ENCODE peak calls at places on chromosomes 5 and 9, in six cellular contexts. K is endothelial cell; T is CD4-positive, alpha-beta T cell; R is left lung; M is Caco-2; S is heart left ventricle. L is an unnamed sample.

GRCh38 chr9:121778252-121779225 is 127.1 kb downstream of the DAB2IP start:
- DNase-seq in S (peak), K (no peak), R (no peak), M (no peak), T (no peak), L (no peak)

GRCh38 chr9:129270205-129270604 is 92.1 kb upstream of the IER5L start:
- DNase-seq in T (peak), M (no peak), S (no peak), R (no peak), K (no peak), L (no peak)

GRCh38 chr5:43851741-43852140 is 248.8 kb downstream of the NNT start:
- DNase-seq in R (no peak), K (no peak), T (no peak), S (no peak), M (no peak), L (no peak)

GRCh38 chr9:136014147-136014927 is 53.2 kb upstream of the UBAC1 start:
- DNase-seq in R (no peak), M (peak), T (no peak), K (no peak), S (no peak), L (peak)

GRCh38 chr9:130728721-130729120 is 35.1 kb downstream of the EXOSC2 start:
- DNase-seq in K (no peak), M (no peak), T (no peak), R (no peak), S (no peak), L (no peak)

GRCh38 chr9:10130061-10130675 is 482.6 kb downstream of the PTPRD start:
- DNase-seq in M (no peak), R (no peak), S (no peak), K (no peak), T (no peak), L (no peak)

GRCh38 chr9:83509372-83509771 is 28.8 kb downstream of the FRMD3 start:
- DNase-seq in S (no peak), K (no peak), R (no peak), M (no peak), T (no peak), L (no peak)

GRCh38 chr5:143749581-143750204 is 62.3 kb upstream of the HMHB1 start:
- DNase-seq in K (no peak), T (no peak), R (no peak), S (no peak), M (no peak), L (no peak)

GRCh38 chr5:168931638-168932345 is 352.6 kb upstream of the PANK3 start:
- DNase-seq in T (no peak), M (no peak), S (no peak), R (no peak), K (no peak), L (no peak)

GRCh38 chr9:74304598-74304997 is 192.5 kb upstream of the RORB start:
- DNase-seq in T (no peak), M (no peak), K (no peak), R (no peak), S (no peak), L (no peak)

GRCh38 chr5:11400312-11400711 is 503.9 kb downstream of the CTNND2 start:
- DNase-seq in M (no peak), S (no peak), K (no peak), T (no peak), R (no peak), L (no peak)

GRCh38 chr5:76166886-76167576 is 83.8 kb downstream of the SV2C start:
- DNase-seq in T (no peak), M (no peak), K (no peak), S (no peak), R (no peak), L (no peak)

GRCh38 chr9:136707849-136708517 is 4.4 kb upstream of the DIPK1B start:
- DNase-seq in T (no peak), M (no peak), S (no peak), K (no peak), R (no peak), L (no peak)

GRCh38 chr5:130386155-130386554 is 481.9 kb downstream of the CHSY3 start:
- DNase-seq in S (no peak), R (no peak), T (no peak), K (no peak), M (no peak), L (no peak)

GRCh38 chr5:99771296-99771695 is 763.9 kb upstream of the FAM174A start:
- DNase-seq in T (no peak), M (no peak), K (no peak), R (no peak), S (no peak), L (no peak)

GRCh38 chr5:12683249-12683648 is 779.0 kb upstream of the CTNND2 start:
- DNase-seq in R (no peak), M (no peak), T (no peak), S (no peak), K (no peak), L (no peak)

GRCh38 chr5:143153332-143154119 is 250.0 kb downstream of the NR3C1 start:
- DNase-seq in K (no peak), R (no peak), M (no peak), S (peak), T (no peak), L (no peak)

GRCh38 chr5:61882901-61883500 is 423.0 kb upstream of the KIF2A start:
- DNase-seq in S (no peak), M (no peak), K (no peak), T (no peak), R (no peak), L (no peak)

GRCh38 chr5:32299059-32299677 is 13.6 kb downstream of the MTMR12 start:
- DNase-seq in S (no peak), T (no peak), M (no peak), R (no peak), K (no peak), L (no peak)

GRCh38 chr9:92887880-92888338 is 10.1 kb upstream of the ZNF484 start:
- DNase-seq in R (no peak), K (no peak), T (peak), M (no peak), S (no peak), L (no peak)

GRCh38 chr9:124164800-124165199 is 92.9 kb upstream of the NEK6 start:
- DNase-seq in S (no peak), R (no peak), M (no peak), K (no peak), T (no peak), L (no peak)

GRCh38 chr5:104706570-104706969 is 1144.0 kb upstream of the NUDT12 start:
- DNase-seq in S (no peak), K (no peak), R (no peak), T (no peak), M (no peak), L (no peak)

GRCh38 chr9:91978739-91979414 is 28.8 kb upstream of the ROR2 start:
- DNase-seq in R (no peak), K (peak), M (peak), S (no peak), T (no peak), L (no peak)

GRCh38 chr9:70435948-70436347 is 21.5 kb upstream of the KLF9 start:
- DNase-seq in R (no peak), S (no peak), K (no peak), M (no peak), T (no peak), L (no peak)

GRCh38 chr5:159362190-159362589 is 31.9 kb upstream of the IL12B start:
- DNase-seq in S (no peak), T (no peak), K (no peak), M (no peak), R (no peak), L (peak)

GRCh38 chr9:126126012-126126411 is 200.6 kb upstream of the MVB12B start:
- DNase-seq in R (no peak), T (no peak), S (no peak), M (no peak), K (no peak), L (no peak)

GRCh38 chr5:9513825-9514224 is 32.0 kb downstream of the SEMA5A start:
- DNase-seq in M (no peak), T (no peak), R (no peak), S (no peak), K (no peak), L (no peak)
- TF ChIP-seq CTCF in M (peak), T (no peak), R (no peak), S (no peak), K (peak), L (no peak)

DNA sequence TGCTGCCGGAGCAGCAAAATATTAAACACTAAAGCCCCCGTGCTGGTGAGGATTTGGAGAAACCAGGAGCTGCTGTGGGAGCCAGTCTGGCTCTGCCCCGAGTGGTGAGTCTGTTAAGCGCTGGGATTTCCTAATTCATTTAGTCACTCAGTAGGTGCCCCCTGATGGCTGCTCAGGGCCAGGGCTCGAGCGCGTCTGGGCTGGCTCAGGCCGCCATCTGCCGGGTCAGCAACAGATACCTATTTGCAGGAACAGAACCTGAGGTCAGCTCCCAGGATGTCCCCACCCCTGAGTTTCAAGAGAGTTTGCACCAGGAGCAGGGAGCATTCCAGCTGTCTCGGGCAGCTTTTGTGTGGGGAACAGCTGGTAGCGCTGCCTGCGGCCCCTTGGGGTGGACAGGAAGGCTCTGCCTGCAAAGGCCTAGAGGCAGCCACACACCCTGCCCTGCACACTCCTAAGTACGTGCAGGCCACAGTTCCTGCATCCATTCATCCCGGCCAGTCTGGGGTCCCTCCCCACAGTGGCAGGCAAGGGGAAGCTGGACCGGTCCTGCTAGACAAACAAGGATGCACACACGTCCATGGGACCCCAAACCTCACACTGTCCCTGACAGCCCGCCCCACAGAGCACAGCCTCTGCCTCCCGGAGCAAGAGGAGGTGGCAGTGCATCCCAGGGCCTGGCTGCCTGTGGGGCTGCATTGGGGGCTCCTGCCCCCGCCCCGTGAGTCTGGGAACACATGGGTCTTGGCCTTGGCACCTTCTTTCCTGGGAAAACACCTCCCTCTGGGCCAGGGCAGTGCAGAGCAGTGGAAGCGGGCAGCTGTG is 83.7 kb downstream of the ADAMTS2 start:
- DNase-seq in S (peak), M (peak), T (no peak), K (peak), R (no peak), L (no peak)
- TF ChIP-seq CTCF in S (no peak), M (peak), T (no peak), K (no peak), R (no peak), L (no peak)

DNA sequence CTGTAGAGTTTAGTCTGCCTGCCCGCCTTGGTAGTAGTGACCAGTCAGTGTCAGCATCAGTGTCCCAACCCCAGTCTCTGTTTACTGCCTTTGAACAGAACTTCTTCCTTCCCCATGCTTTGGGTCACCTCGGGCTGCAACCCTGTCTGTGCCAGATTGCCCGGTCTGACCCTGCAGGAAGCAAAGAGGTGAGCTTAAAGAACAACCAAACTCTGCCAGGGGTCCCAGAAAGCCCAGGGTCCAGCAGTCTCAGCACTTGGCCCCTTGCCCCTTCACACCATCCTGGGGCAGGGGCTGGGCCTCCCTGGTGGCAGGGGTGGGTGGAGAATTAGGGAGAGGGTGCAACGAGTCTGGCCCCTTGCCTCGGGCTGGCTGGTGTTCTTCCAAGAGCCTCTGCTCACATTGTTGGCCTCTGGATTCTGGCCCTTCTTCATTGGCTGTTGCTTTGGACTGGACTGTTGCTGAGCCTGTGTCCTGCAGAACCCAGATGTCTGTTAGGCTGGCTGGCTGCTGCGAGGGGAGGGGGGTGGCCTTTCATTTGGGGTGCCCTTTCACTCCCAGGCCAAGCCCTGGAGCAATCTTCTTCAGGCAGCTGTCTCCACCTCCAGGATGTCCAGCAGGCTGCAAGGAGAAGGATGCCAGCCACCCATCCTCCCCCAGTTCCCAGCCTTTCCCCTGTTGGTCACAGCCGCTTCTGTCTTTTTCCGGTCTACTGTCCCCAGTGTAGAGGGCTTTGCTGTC is 51.2 kb downstream of the SAR1B start:
- DNase-seq in T (no peak), K (no peak), S (no peak), M (peak), R (no peak), L (peak)
- TF ChIP-seq CTCF in T (no peak), K (no peak), S (no peak), M (no peak), R (no peak), L (no peak)

GRCh38 chr9:87498046-87498815 is 564 bp downstream of the DAPK1 start:
- DNase-seq in K (peak), R (peak), S (no peak), T (no peak), M (peak), L (no peak)
- TF ChIP-seq CTCF in K (no peak), R (no peak), S (no peak), T (no peak), M (no peak), L (peak)

GRCh38 chr9:100111235-100111634 is 12.2 kb downstream of the INVS start:
- DNase-seq in T (no peak), K (no peak), R (peak), S (peak), M (no peak), L (no peak)
- TF ChIP-seq CTCF in T (no peak), K (no peak), R (no peak), S (no peak), M (no peak), L (no peak)

DNA sequence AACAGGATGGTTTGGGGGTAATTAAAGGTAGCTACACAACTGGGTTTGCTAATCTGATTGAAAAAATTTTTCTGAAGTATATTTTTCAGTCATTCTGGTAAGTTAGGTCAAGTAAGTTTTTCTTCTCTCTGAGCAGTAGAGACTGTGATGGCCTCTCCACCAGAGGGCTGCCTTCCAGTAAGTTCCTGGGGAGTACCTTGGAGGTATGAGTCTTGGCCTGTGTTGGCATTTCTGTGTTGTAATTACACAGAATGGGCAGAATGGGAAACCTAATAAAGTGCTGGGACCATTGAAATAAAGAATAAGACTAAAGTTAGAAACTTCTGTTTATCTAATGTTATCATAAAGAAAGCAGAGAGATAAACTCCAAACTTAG is 430.8 kb downstream of the ARHGEF28 start:
- DNase-seq in M (no peak), K (no peak), R (no peak), T (no peak), S (no peak), L (no peak)
- TF ChIP-seq CTCF in M (peak), K (no peak), R (peak), T (no peak), S (peak), L (no peak)

DNA sequence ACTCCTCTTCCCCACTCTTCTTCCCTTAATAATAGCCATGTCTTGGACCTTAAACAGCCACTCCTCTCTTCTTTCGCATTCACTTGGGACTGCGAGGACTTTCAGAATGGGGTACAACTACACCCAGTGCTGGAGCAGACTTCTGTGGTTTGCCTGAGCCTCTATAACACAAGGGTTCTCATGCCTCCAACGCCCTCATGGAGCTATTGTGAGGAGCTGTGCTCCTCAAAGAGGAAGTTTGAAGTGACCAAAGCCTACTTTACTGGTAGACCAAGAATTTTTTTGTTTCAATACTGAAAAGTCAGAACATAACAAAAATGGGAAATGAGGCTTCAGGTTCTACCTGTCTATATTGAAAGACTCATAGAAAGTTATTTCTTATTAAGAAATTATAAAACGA is 316.4 kb downstream of the PIK3R1 start:
- DNase-seq in R (no peak), M (no peak), T (no peak), K (no peak), S (no peak), L (no peak)
- TF ChIP-seq CTCF in R (no peak), M (no peak), T (no peak), K (no peak), S (no peak), L (no peak)

DNA sequence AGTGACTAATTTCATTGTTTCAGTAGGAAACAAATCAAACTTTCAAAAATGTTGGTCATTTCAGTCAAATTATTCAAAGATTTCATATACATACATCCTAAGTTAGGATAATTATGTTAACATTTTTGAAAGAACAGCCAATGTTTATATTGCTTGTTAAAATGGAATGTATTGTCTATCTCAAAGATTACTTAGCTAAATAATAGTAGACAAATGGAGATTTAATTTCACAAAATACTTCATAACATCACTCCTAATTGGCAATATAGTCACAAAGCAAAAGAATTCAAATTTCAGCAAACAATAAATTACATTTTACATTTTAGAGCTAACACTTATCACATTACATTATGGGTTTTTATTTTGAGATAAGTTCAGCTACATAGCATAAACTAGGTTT is 25.4 kb downstream of the STARD4 start:
- DNase-seq in R (no peak), M (no peak), S (no peak), T (no peak), K (no peak), L (no peak)
- TF ChIP-seq CTCF in R (no peak), M (no peak), S (no peak), T (no peak), K (no peak), L (no peak)